ENCODE peak calls at places on chromosome 17, in ten cellular contexts. One of them, this sample, is unnamed.

GRCh38 chr17:35872581-35872980 is 3.9 kb upstream of the HEATR9 start:
- DNase-seq in dorsolateral prefrontal cortex: no peak
- DNase-seq in GM06990: no peak
- DNase-seq in cardiac fibroblast: no peak
- DNase-seq in ascending aorta: no peak
- DNase-seq in AG04450: no peak
- DNase-seq in AG09309: no peak
- DNase-seq in A549: no peak
- DNase-seq in AG10803: no peak
- DNase-seq in sigmoid colon: no peak
- DNase-seq in this sample: no peak

GRCh38 chr17:2368383-2368782 is 31.1 kb downstream of the SGSM2 start:
- DNase-seq in dorsolateral prefrontal cortex: no peak
- DNase-seq in GM06990: no peak
- DNase-seq in cardiac fibroblast: no peak
- DNase-seq in ascending aorta: no peak
- DNase-seq in AG04450: no peak
- DNase-seq in AG09309: no peak
- DNase-seq in A549: no peak
- DNase-seq in AG10803: no peak
- DNase-seq in sigmoid colon: no peak
- DNase-seq in this sample: no peak

GRCh38 chr17:16491131-16491702 is 776 bp downstream of the LRRC75A start:
- DNase-seq in dorsolateral prefrontal cortex: no peak
- DNase-seq in GM06990: no peak
- DNase-seq in cardiac fibroblast: no peak
- DNase-seq in ascending aorta: no peak
- DNase-seq in AG04450: no peak
- DNase-seq in AG09309: no peak
- DNase-seq in A549: no peak
- DNase-seq in AG10803: no peak
- DNase-seq in sigmoid colon: no peak
- DNase-seq in this sample: peak

GRCh38 chr17:57342141-57342540 is 85.8 kb downstream of the MSI2 start:
- DNase-seq in dorsolateral prefrontal cortex: no peak
- DNase-seq in GM06990: no peak
- DNase-seq in cardiac fibroblast: no peak
- DNase-seq in ascending aorta: no peak
- DNase-seq in AG04450: no peak
- DNase-seq in AG09309: no peak
- DNase-seq in A549: no peak
- DNase-seq in AG10803: no peak
- DNase-seq in sigmoid colon: no peak
- DNase-seq in this sample: no peak

GRCh38 chr17:81400154-81400938 is 5.1 kb downstream of the BAHCC1 start:
- DNase-seq in dorsolateral prefrontal cortex: no peak
- DNase-seq in GM06990: no peak
- DNase-seq in cardiac fibroblast: peak
- DNase-seq in ascending aorta: no peak
- DNase-seq in AG04450: no peak
- DNase-seq in AG09309: no peak
- DNase-seq in A549: peak
- DNase-seq in AG10803: peak
- DNase-seq in sigmoid colon: no peak
- DNase-seq in this sample: peak

GRCh38 chr17:83137523-83137922 is 58.1 kb downstream of the METRNL start:
- DNase-seq in dorsolateral prefrontal cortex: no peak
- DNase-seq in GM06990: no peak
- DNase-seq in cardiac fibroblast: no peak
- DNase-seq in ascending aorta: peak
- DNase-seq in AG04450: no peak
- DNase-seq in AG09309: no peak
- DNase-seq in A549: no peak
- DNase-seq in AG10803: no peak
- DNase-seq in sigmoid colon: peak
- DNase-seq in this sample: no peak

GRCh38 chr17:80984749-80985148 is 6.9 kb upstream of the CHMP6 start:
- DNase-seq in dorsolateral prefrontal cortex: no peak
- DNase-seq in GM06990: no peak
- DNase-seq in cardiac fibroblast: peak
- DNase-seq in ascending aorta: no peak
- DNase-seq in AG04450: peak
- DNase-seq in AG09309: peak
- DNase-seq in A549: peak
- DNase-seq in AG10803: peak
- DNase-seq in sigmoid colon: no peak
- DNase-seq in this sample: no peak

GRCh38 chr17:63232565-63233310 is 213.4 kb downstream of the CYB561 start:
- DNase-seq in dorsolateral prefrontal cortex: no peak
- DNase-seq in GM06990: no peak
- DNase-seq in cardiac fibroblast: no peak
- DNase-seq in ascending aorta: no peak
- DNase-seq in AG04450: no peak
- DNase-seq in AG09309: no peak
- DNase-seq in A549: peak
- DNase-seq in AG10803: no peak
- DNase-seq in sigmoid colon: no peak
- DNase-seq in this sample: no peak

GRCh38 chr17:43338886-43339516 is 59.8 kb upstream of the ARL4D start:
- DNase-seq in dorsolateral prefrontal cortex: peak
- DNase-seq in GM06990: no peak
- DNase-seq in cardiac fibroblast: peak
- DNase-seq in ascending aorta: peak
- DNase-seq in AG04450: no peak
- DNase-seq in AG09309: no peak
- DNase-seq in A549: peak
- DNase-seq in AG10803: peak
- DNase-seq in sigmoid colon: peak
- DNase-seq in this sample: peak

GRCh38 chr17:42704495-42705494 is 22.5 kb downstream of the CNTNAP1 start:
- DNase-seq in dorsolateral prefrontal cortex: no peak
- DNase-seq in GM06990: peak
- DNase-seq in cardiac fibroblast: no peak
- DNase-seq in ascending aorta: no peak
- DNase-seq in AG04450: no peak
- DNase-seq in AG09309: no peak
- DNase-seq in A549: no peak
- DNase-seq in AG10803: no peak
- DNase-seq in sigmoid colon: no peak
- DNase-seq in this sample: no peak

GRCh38 chr17:65557349-65558310 is 3.8 kb downstream of the AXIN2 start:
- DNase-seq in dorsolateral prefrontal cortex: no peak
- DNase-seq in GM06990: no peak
- DNase-seq in cardiac fibroblast: peak
- DNase-seq in ascending aorta: no peak
- DNase-seq in AG04450: no peak
- DNase-seq in AG09309: peak
- DNase-seq in A549: peak
- DNase-seq in AG10803: peak
- DNase-seq in sigmoid colon: no peak
- DNase-seq in this sample: no peak

GRCh38 chr17:66523378-66524174 is 221.2 kb downstream of the PRKCA start:
- DNase-seq in dorsolateral prefrontal cortex: no peak
- DNase-seq in GM06990: no peak
- DNase-seq in cardiac fibroblast: no peak
- DNase-seq in ascending aorta: no peak
- DNase-seq in AG04450: peak
- DNase-seq in AG09309: no peak
- DNase-seq in A549: no peak
- DNase-seq in AG10803: no peak
- DNase-seq in sigmoid colon: no peak
- DNase-seq in this sample: no peak

GRCh38 chr17:36869856-36870617 is 67.2 kb upstream of the LHX1 start:
- DNase-seq in dorsolateral prefrontal cortex: no peak
- DNase-seq in GM06990: no peak
- DNase-seq in cardiac fibroblast: peak
- DNase-seq in ascending aorta: no peak
- DNase-seq in AG04450: no peak
- DNase-seq in AG09309: no peak
- DNase-seq in A549: peak
- DNase-seq in AG10803: peak
- DNase-seq in sigmoid colon: no peak
- DNase-seq in this sample: no peak

DNA sequence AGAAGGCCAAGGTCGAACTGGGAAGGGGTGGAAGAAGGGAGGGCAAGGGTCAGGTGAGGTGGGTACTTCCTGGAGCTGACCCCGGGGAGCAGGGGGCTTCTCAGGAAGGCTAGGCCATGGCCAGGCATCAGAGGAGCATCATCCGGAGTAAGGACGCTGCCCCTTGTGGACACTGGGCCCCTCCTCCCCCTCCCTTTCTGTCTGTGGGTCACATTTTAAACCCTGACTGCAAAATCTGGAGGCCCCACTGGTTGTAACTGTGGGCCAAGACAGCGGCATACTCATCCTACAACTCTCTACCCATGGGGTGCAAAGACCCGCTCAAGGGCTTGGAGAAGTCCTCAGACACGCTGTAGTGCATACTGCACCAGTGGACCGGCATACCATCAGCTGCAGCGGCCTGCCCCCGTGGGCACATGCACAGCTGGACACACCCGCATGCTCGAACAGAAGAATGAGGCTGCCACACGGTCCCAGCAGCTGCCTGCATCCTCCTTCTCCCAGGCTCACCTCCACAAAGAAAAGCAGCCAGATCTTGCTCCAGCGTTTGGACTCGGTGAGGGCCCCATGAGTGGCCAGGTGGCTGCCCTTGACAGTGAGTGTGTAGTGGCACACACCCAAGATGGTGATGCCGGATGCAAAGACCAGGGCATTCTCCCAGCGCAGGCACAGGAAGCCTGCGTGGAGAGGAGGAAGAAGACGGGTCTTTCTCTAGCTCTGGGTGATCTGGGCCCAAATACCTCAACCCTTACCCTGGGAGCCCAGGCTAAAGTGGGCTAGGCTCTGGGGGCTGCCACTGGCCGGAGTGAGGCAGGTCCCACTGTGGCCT is 1.2 kb downstream of the FADS6 start:
- DNase-seq in dorsolateral prefrontal cortex: no peak
- DNase-seq in GM06990: no peak
- DNase-seq in cardiac fibroblast: no peak
- DNase-seq in ascending aorta: no peak
- DNase-seq in AG04450: no peak
- DNase-seq in AG09309: no peak
- DNase-seq in A549: no peak
- DNase-seq in AG10803: no peak
- DNase-seq in sigmoid colon: no peak
- DNase-seq in this sample: no peak
- TF ChIP-seq CTCF in dorsolateral prefrontal cortex: no peak
- TF ChIP-seq CTCF in GM06990: no peak
- TF ChIP-seq CTCF in cardiac fibroblast: no peak
- TF ChIP-seq CTCF in ascending aorta: no peak
- TF ChIP-seq CTCF in AG04450: no peak
- TF ChIP-seq CTCF in AG09309: no peak
- TF ChIP-seq CTCF in A549: no peak
- TF ChIP-seq CTCF in AG10803: no peak
- TF ChIP-seq CTCF in sigmoid colon: no peak
- TF ChIP-seq CTCF in this sample: no peak

GRCh38 chr17:28644782-28645575 is at the start of gene BLTP2:
- DNase-seq in dorsolateral prefrontal cortex: peak
- DNase-seq in GM06990: peak
- DNase-seq in cardiac fibroblast: peak
- DNase-seq in ascending aorta: peak
- DNase-seq in AG04450: peak
- DNase-seq in AG09309: peak
- DNase-seq in A549: peak
- DNase-seq in AG10803: peak
- DNase-seq in sigmoid colon: peak
- DNase-seq in this sample: peak
- TF ChIP-seq CTCF in dorsolateral prefrontal cortex: no peak
- TF ChIP-seq CTCF in GM06990: no peak
- TF ChIP-seq CTCF in cardiac fibroblast: no peak
- TF ChIP-seq CTCF in ascending aorta: no peak
- TF ChIP-seq CTCF in AG04450: no peak
- TF ChIP-seq CTCF in AG09309: no peak
- TF ChIP-seq CTCF in A549: no peak
- TF ChIP-seq CTCF in AG10803: no peak
- TF ChIP-seq CTCF in sigmoid colon: no peak
- TF ChIP-seq CTCF in this sample: no peak

DNA sequence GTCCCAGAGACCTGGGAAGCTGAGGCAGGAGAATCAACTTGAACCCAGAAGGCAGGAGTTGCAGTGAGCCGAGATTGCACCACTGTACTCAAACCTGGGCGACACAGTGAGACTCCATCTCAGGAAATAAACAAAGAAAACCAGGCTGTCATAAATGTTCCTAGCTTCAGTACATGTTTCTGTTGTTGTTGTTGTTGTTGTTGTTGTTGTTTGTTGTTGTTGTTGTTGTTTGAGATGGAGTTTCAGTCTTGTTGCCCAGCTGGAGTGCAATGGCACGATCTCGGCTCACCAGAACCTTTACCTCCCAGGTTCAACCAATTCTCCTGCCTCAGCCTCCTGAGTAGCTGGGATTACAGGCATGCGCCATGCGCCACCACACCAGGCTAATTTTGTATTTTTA is 452.5 kb downstream of the HS3ST3B1 start:
- DNase-seq in dorsolateral prefrontal cortex: no peak
- DNase-seq in GM06990: no peak
- DNase-seq in cardiac fibroblast: no peak
- DNase-seq in ascending aorta: no peak
- DNase-seq in AG04450: no peak
- DNase-seq in AG09309: no peak
- DNase-seq in A549: no peak
- DNase-seq in AG10803: no peak
- DNase-seq in sigmoid colon: no peak
- DNase-seq in this sample: no peak
- TF ChIP-seq CTCF in dorsolateral prefrontal cortex: no peak
- TF ChIP-seq CTCF in GM06990: no peak
- TF ChIP-seq CTCF in cardiac fibroblast: no peak
- TF ChIP-seq CTCF in ascending aorta: no peak
- TF ChIP-seq CTCF in AG04450: no peak
- TF ChIP-seq CTCF in AG09309: no peak
- TF ChIP-seq CTCF in A549: no peak
- TF ChIP-seq CTCF in AG10803: no peak
- TF ChIP-seq CTCF in sigmoid colon: no peak
- TF ChIP-seq CTCF in this sample: no peak

DNA sequence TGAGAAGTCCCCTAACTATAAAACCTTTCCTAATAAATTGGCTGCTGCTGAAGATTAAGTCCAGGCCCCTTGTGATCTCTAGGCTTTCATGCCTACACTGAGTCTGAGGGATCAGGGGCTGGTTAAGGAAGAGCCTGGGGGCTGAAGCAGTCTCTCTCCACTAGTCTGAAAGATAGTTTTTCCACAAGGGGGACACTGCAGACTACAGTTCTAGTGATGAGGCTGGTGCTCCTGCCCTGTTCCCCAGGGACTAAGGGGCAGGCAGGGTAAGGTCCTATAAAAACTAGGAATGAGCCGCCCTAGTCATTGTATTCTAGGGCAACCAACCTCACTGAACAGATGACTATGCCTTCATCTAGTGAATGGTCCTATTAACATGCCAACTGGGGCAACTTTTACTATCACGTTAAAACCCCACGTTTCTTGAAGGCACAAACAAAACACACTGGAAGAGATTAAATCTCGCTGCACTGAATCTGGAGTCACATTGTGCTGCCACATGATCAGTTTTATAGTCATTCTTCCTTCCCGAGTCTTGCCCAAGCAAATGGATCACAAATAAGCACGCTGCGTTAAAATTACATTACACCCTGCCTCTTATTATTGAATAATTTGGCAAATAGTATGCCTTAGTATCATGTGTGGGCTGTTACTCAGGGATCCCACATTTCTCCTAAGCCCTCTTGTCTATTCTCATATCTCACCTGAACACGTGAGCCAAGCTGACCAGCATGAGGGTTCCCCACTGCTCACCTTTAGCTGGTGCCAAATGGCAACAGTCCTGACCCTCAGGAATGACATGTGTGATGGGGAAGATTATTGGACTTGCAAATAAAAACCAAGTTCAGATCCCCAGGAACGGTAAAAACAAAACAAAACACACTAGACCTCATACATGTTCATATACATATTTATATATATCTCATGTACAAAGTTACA is 95.4 kb upstream of the TOB1 start:
- DNase-seq in dorsolateral prefrontal cortex: no peak
- DNase-seq in GM06990: no peak
- DNase-seq in cardiac fibroblast: no peak
- DNase-seq in ascending aorta: no peak
- DNase-seq in AG04450: no peak
- DNase-seq in AG09309: no peak
- DNase-seq in A549: no peak
- DNase-seq in AG10803: no peak
- DNase-seq in sigmoid colon: no peak
- DNase-seq in this sample: no peak
- TF ChIP-seq CTCF in dorsolateral prefrontal cortex: no peak
- TF ChIP-seq CTCF in GM06990: no peak
- TF ChIP-seq CTCF in cardiac fibroblast: no peak
- TF ChIP-seq CTCF in ascending aorta: no peak
- TF ChIP-seq CTCF in AG04450: no peak
- TF ChIP-seq CTCF in AG09309: no peak
- TF ChIP-seq CTCF in A549: no peak
- TF ChIP-seq CTCF in AG10803: no peak
- TF ChIP-seq CTCF in sigmoid colon: no peak
- TF ChIP-seq CTCF in this sample: no peak